ENCODE peak calls at places on chromosome 5, in six cellular contexts. P is nephron progenitor cell, D is breast epithelium, I is AG04450, M is HFFc6, F is cardiac fibroblast. G is an unnamed sample.

GRCh38 chr5:83313431-83313830 is 158.1 kb upstream of the VCAN start:
- DNase-seq in P (no peak), D (no peak), I (no peak), M (peak; percentile 48), F (peak; percentile 37), G (no peak)

GRCh38 chr5:56737002-56737621 is 78.2 kb upstream of the MAP3K1 start:
- DNase-seq in P (no peak), D (no peak), I (no peak), M (peak; percentile 25), F (peak; percentile 4), G (no peak)

GRCh38 chr5:156617426-156617825 is 232.7 kb upstream of the PPP1R2B start:
- DNase-seq in P (no peak), D (no peak), I (no peak), M (no peak), F (no peak), G (no peak)

GRCh38 chr5:62326302-62326701 is 20.3 kb downstream of the KIF2A start:
- DNase-seq in P (no peak), D (no peak), I (no peak), M (no peak), F (no peak), G (no peak)

GRCh38 chr5:137182576-137182975 is 316.6 kb downstream of the SPOCK1 start:
- DNase-seq in P (no peak), D (no peak), I (no peak), M (no peak), F (no peak), G (no peak)

GRCh38 chr5:96235008-96235910 is 197.8 kb downstream of the PCSK1 start:
- DNase-seq in P (no peak), D (no peak), I (no peak), M (peak; percentile 74), F (peak; percentile 53), G (no peak)

GRCh38 chr5:177094224-177095087 is 7.7 kb downstream of the FGFR4 start:
- DNase-seq in P (no peak), D (peak; percentile 72), I (peak; percentile 88), M (no peak), F (peak; percentile 94), G (no peak)

GRCh38 chr5:96517294-96517693 is 84.2 kb upstream of the PCSK1 start:
- DNase-seq in P (no peak), D (no peak), I (no peak), M (peak; percentile 19), F (peak; percentile 55), G (no peak)

GRCh38 chr5:139873033-139873794 is 77.6 kb downstream of the PSD2 start:
- DNase-seq in P (no peak), D (no peak), I (no peak), M (no peak), F (no peak), G (no peak)

GRCh38 chr5:9105851-9106250 is 440.0 kb downstream of the SEMA5A start:
- DNase-seq in P (no peak), D (no peak), I (no peak), M (no peak), F (no peak), G (no peak)

DNA sequence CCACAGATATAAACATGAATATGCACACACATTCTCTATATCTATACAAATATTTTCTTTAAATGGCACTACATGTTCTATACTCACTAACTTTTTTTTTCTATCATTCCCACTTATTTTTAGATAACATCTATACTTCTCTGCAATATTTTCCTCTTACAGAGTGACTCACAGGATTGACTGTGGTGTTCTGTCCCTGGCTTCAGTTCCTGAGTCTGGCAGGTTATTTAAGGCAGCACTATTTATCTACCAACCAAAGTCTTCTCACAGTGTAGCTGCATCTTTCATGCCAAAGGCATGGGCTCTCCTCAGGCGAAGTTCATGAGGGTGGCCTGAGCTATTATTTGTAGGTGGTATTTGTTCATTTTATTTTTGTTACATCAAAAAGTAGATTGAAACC is 409.0 kb downstream of the PRR16 start:
- DNase-seq in P (no peak), D (no peak), I (no peak), M (no peak), F (peak; percentile 4), G (no peak)
- TF ChIP-seq CTCF in P (no peak), D (no peak), I (no peak), M (no peak), F (no peak), G (no peak)

GRCh38 chr5:68126871-68127270 is 88.7 kb upstream of the PIK3R1 start:
- DNase-seq in P (no peak), D (no peak), I (no peak), M (peak; percentile 47), F (no peak), G (no peak)

GRCh38 chr5:68122929-68123328 is 92.6 kb upstream of the PIK3R1 start:
- DNase-seq in P (no peak), D (no peak), I (no peak), M (no peak), F (no peak), G (no peak)

GRCh38 chr5:68116868-68117411 is 98.6 kb upstream of the PIK3R1 start:
- DNase-seq in P (no peak), D (no peak), I (no peak), M (no peak), F (no peak), G (no peak)

DNA sequence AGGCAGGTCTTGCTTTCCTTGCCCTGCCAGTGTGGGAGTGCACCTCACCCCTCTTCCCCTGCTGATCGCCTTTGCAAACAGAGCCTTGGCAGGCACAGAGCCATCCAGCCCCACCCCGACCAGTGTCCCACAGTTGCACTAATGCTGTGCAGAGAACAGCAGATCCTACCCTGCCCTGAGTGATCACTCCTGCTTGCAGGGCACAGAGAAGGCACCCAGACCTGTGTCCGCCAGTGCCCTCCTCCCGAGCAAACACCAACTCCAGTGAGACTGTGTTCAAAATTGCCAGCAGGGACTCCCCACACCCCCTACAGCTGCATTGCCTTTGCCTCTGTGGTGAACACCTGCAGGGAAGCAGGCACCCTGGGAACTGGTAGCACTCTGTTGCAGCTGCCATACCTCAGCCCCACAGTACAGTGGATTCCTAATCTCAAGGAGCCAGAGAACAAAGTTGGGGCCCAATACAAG is 93.1 kb upstream of the PIK3R1 start:
- DNase-seq in P (no peak), D (no peak), I (no peak), M (no peak), F (no peak), G (no peak)
- TF ChIP-seq CTCF in P (no peak), D (no peak), I (no peak), M (no peak), F (no peak), G (no peak)

DNA sequence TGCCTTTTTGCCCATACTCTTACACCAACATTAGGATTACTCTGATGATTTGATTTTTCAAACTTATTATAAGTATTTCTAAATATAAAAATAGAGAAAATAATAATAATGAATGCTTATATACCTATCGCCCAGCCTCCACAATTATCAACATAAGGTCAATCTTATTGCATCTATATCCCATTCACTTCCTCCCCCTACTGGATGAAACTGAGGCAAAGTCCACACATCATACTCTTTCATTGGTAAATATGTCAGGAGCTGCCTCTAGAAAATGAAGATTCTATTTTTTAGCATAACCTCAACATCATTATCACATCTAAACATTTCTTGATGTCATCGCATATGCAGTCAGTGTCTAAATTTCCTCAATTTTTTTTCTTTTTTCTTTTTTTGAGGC is 44.3 kb downstream of the SH3RF2 start:
- DNase-seq in P (no peak), D (no peak), I (no peak), M (no peak), F (no peak), G (no peak)
- TF ChIP-seq CTCF in P (no peak), D (no peak), I (peak; percentile 13), M (no peak), F (no peak), G (no peak)

DNA sequence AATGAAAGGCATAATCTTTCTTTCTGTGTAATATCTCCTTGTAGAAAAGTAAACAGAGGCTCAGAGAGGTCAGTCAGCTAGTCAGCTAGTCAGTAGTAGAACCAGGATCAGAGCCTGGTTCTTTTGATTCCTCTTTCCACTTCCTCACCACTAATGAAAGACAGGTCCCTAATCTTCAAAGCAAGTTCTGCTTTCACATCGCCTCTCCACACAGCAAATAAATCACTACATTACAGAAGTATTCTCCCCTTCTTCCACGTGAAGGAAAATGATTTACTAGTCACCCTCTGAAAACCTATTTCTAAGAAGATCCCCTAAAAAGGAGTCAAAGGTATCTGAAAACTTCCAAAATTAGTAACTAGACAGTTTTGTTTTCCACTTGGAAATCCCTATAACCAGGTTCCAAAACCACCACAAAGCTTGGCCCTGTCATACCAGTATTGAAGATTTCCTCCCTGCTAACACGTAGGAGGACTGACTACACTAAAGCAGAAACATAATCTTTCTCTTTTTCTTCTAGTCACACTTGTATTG is 140.5 kb upstream of the TARS1 start:
- DNase-seq in P (no peak), D (no peak), I (no peak), M (no peak), F (no peak), G (no peak)
- TF ChIP-seq CTCF in P (no peak), D (no peak), I (no peak), M (peak; percentile 55), F (no peak), G (no peak)

GRCh38 chr5:135662683-135663082 is 83.9 kb upstream of the CXCL14 start:
- DNase-seq in P (no peak), D (no peak), I (no peak), M (no peak), F (no peak), G (no peak)
- TF ChIP-seq CTCF in P (no peak), D (no peak), I (no peak), M (no peak), F (no peak), G (no peak)

GRCh38 chr5:71834575-71834974 is 115.5 kb downstream of the CARTPT start:
- DNase-seq in P (no peak), D (no peak), I (no peak), M (no peak), F (no peak), G (no peak)

GRCh38 chr5:71838286-71838685 is 119.2 kb downstream of the CARTPT start:
- DNase-seq in P (no peak), D (no peak), I (no peak), M (no peak), F (no peak), G (no peak)

GRCh38 chr5:71832812-71833456 is 113.9 kb downstream of the CARTPT start:
- DNase-seq in P (no peak), D (no peak), I (no peak), M (no peak), F (no peak), G (no peak)

GRCh38 chr5:71836547-71837112 is 117.6 kb downstream of the CARTPT start:
- DNase-seq in P (no peak), D (no peak), I (no peak), M (no peak), F (peak; percentile 30), G (no peak)

DNA sequence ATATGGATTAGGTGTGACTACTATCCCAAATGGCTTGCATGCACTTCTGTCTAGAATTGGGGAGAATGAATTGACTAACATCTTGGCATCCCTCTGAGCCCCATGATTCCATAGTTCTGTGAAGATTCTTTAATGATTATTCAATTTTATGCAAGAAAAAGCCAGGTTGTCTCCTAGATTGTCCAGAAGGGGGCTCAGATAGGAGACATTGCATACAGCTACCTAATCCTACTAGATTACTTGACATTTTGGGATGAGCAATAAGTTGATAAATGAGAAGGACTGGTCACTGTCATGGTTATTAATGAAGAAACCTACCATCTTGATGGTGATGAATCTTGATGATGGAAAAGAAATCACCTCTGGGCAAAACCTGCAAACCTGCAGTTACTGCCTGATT is 117.0 kb downstream of the CARTPT start:
- DNase-seq in P (no peak), D (no peak), I (no peak), M (peak; percentile 24), F (peak; percentile 8), G (no peak)
- TF ChIP-seq CTCF in P (no peak), D (no peak), I (peak; percentile 51), M (peak; percentile 71), F (peak; percentile 46), G (no peak)

GRCh38 chr5:178234753-178235599 is 2.4 kb upstream of the PHYKPL start:
- DNase-seq in P (peak; percentile 92), D (no peak), I (no peak), M (peak; percentile 38), F (peak; percentile 69), G (peak; percentile 85)
- TF ChIP-seq CTCF in P (peak; percentile 80), D (peak; percentile 55), I (peak; percentile 71), M (peak; percentile 83), F (peak; percentile 79), G (peak; percentile 78)

G was measured in endothelial cell.